ENCODE peak calls at places on chromosomes 1 and 21, in nine cellular contexts. B, W, Z, Y, K, X, A, D and C are unnamed samples.

GRCh38 chr1:91092503-91092902 is 70.7 kb upstream of the ZNF644 start:
- DNase-seq in D (no peak), K (no peak), Y (no peak), A (no peak), X (no peak), B (no peak), W (no peak), Z (no peak), C (no peak)

GRCh38 chr21:44455524-44456206 is 355 bp downstream of the LRRC3 start:
- DNase-seq in Z (peak), A (peak), Y (peak), K (no peak), X (no peak), W (no peak), B (no peak), D (peak), C (no peak)

GRCh38 chr1:77833521-77834100 is 54.2 kb downstream of the MIGA1 start:
- DNase-seq in D (no peak), Y (no peak), X (no peak), W (peak), K (no peak), B (no peak), Z (no peak), A (no peak), C (no peak)

GRCh38 chr1:231702804-231703203 is 76.2 kb downstream of the DISC1 start:
- DNase-seq in D (no peak), W (peak), Y (no peak), K (no peak), B (no peak), A (no peak), Z (no peak), X (no peak), C (no peak)

GRCh38 chr1:223873044-223873443 is 27.3 kb upstream of the TP53BP2 start:
- DNase-seq in B (no peak), D (no peak), Z (no peak), X (no peak), K (no peak), W (no peak), Y (no peak), A (no peak), C (no peak)

GRCh38 chr1:225461533-225462428 is 33.9 kb upstream of the LBR start:
- DNase-seq in K (no peak), A (peak), B (no peak), D (no peak), X (no peak), W (no peak), Z (peak), Y (no peak), C (no peak)

GRCh38 chr1:11062965-11063401 is 3.2 kb upstream of the SRM start:
- DNase-seq in B (no peak), Z (peak), K (no peak), W (no peak), D (no peak), X (peak), Y (no peak), A (no peak), C (no peak)

GRCh38 chr1:32521165-32521564 is 18.1 kb upstream of the ZBTB8A start:
- DNase-seq in A (no peak), B (no peak), X (no peak), Z (no peak), K (no peak), D (no peak), W (no peak), Y (no peak), C (no peak)

GRCh38 chr1:232664844-232665777 is 35.2 kb upstream of the SIPA1L2 start:
- DNase-seq in B (no peak), D (no peak), Y (no peak), W (no peak), K (no peak), Z (no peak), X (no peak), A (no peak), C (no peak)

GRCh38 chr1:16177306-16177705 is 21.4 kb upstream of the EPHA2 start:
- DNase-seq in W (no peak), Z (no peak), K (no peak), Y (no peak), A (no peak), X (no peak), D (no peak), B (no peak), C (no peak)

GRCh38 chr1:12549460-12550349 is 68.3 kb downstream of the DHRS3 start:
- DNase-seq in Y (peak), Z (peak), B (peak), W (peak), X (peak), K (peak), D (peak), A (peak), C (no peak)

GRCh38 chr1:200180821-200181220 is 153.3 kb downstream of the NR5A2 start:
- DNase-seq in D (no peak), W (peak), Z (peak), A (no peak), X (no peak), Y (no peak), B (no peak), K (no peak), C (no peak)

GRCh38 chr1:110638062-110638461 is 31.9 kb upstream of the KCNA2 start:
- DNase-seq in Z (no peak), A (no peak), D (no peak), X (no peak), K (no peak), Y (no peak), B (no peak), W (no peak), C (no peak)

GRCh38 chr21:39073063-39073462 is 110.2 kb downstream of the PSMG1 start:
- DNase-seq in B (no peak), Y (no peak), Z (no peak), K (no peak), W (no peak), D (no peak), A (no peak), X (no peak), C (no peak)

GRCh38 chr1:77557053-77557452 is 125.4 kb downstream of the ZZZ3 start:
- DNase-seq in K (no peak), Z (no peak), A (no peak), D (no peak), B (no peak), Y (no peak), W (no peak), X (no peak), C (no peak)

GRCh38 chr1:940121-941026 is 16.7 kb downstream of the SAMD11 start:
- DNase-seq in X (no peak), Z (peak), A (peak), D (no peak), W (peak), Y (peak), K (no peak), B (no peak), C (no peak)
- H3K4me3 ChIP-seq in X (no peak), Z (no peak), A (peak), D (peak), W (peak), Y (peak), K (peak), B (no peak), C (peak)

GRCh38 chr21:35053356-35054096 is 4.4 kb upstream of the RUNX1 start:
- DNase-seq in Y (no peak), X (no peak), W (no peak), D (no peak), K (no peak), B (no peak), A (no peak), Z (peak), C (no peak)
- TF ChIP-seq CTCF in Y (no peak), X (no peak), W (peak), D (no peak), K (no peak), B (no peak), A (no peak), Z (no peak), C (no peak)

GRCh38 chr21:42233067-42233981 is 14.4 kb downstream of the ABCG1 start:
- DNase-seq in Z (peak), A (peak), X (peak), W (peak), Y (peak), K (peak), D (peak), B (no peak), C (no peak)
- H3K4me3 ChIP-seq in Z (no peak), A (no peak), X (no peak), W (no peak), Y (peak), K (peak), D (no peak), B (no peak), C (no peak)

DNA sequence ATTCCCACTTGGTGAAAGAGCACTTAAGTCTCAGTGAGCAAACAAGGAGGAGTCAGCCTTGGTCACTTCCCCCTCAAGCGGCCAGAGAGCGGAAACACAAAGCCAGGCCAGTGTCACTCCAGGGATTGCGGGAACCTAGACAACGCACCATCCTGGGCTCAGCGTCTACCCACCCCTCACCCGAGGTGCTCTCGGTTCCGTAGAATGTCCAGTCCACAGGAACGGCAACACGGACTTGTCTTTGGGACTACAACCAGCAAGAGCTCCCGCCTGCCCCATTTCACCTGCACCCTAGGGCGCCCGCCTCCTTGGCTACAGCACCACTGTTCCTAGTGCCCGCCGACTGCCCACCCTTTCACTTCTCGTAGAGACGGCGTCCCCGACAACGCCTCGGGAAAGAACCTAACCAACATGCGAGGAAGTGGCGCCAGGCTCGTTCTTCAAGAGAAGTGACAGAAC is 511 bp downstream of the GDAP2 start:
- DNase-seq in Y (peak), A (peak), W (peak), Z (peak), B (peak), K (peak), X (peak), D (peak), C (peak)
- TF ChIP-seq CTCF in Y (no peak), A (peak), W (peak), Z (peak), B (peak), K (no peak), X (no peak), D (peak), C (no peak)

GRCh38 chr1:226678251-226678650 is 60.8 kb downstream of the ITPKB start:
- DNase-seq in K (no peak), X (no peak), A (no peak), Y (no peak), Z (no peak), D (no peak), W (no peak), B (no peak), C (no peak)

GRCh38 chr1:226677121-226678020 is 61.7 kb downstream of the ITPKB start:
- DNase-seq in W (peak), Y (no peak), X (peak), A (peak), K (peak), B (no peak), Z (peak), D (no peak), C (no peak)

GRCh38 chr1:226674892-226675719 is 64.0 kb downstream of the ITPKB start:
- DNase-seq in W (no peak), K (no peak), B (no peak), A (peak), D (no peak), Z (peak), X (no peak), Y (no peak), C (no peak)

GRCh38 chr1:226675720-226676357 is 63.2 kb downstream of the ITPKB start:
- DNase-seq in Y (no peak), W (no peak), X (no peak), Z (no peak), K (no peak), A (no peak), D (no peak), B (no peak), C (peak)

DNA sequence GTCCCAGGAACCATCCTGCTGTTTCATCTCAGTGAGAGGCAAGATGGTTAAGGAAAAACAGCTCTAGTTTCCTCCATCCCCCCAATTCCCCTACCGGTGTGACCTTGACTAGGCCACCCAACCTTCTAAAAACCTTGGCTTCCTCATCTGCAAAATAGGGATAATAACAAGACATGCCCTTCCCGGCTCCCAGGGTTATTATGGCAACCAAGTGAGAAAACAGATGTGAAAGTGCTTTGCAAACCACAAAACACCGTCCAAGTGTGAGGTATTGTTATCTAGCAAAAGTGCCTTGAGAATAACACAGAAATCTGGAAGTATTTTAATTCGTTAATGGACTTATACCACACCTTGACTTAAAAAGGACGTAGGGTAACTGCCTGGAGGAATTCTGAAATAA is 62.7 kb downstream of the ITPKB start:
- DNase-seq in A (no peak), B (no peak), X (no peak), D (no peak), W (no peak), Y (no peak), K (no peak), Z (no peak), C (no peak)
- H3K4me3 ChIP-seq in A (no peak), B (no peak), X (no peak), D (no peak), W (no peak), Y (no peak), K (no peak), Z (no peak), C (no peak)